ENCODE peak calls at places on chromosomes 11 and 22, in five cellular contexts. D, P, M, T and V are unnamed samples.

GRCh38 chr11:73273246-73273890 is 1.2 kb downstream of the P2RY6 start:
- DNase-seq in D (no peak), P (no peak), M (no peak), T (no peak), V (no peak)

GRCh38 chr11:70046089-70046488 is 32.0 kb upstream of the ANO1 start:
- DNase-seq in D (no peak), P (no peak), M (no peak), T (no peak), V (no peak)

GRCh38 chr22:40175571-40176105 is 2.1 kb upstream of the TNRC6B start:
- DNase-seq in D (no peak), P (no peak), M (no peak), T (no peak), V (no peak)

GRCh38 chr11:75371930-75372876 is 20.7 kb upstream of the ARRB1 start:
- DNase-seq in D (no peak), P (no peak), M (no peak), T (no peak), V (no peak)

GRCh38 chr11:124586247-124586860 is 16.6 kb downstream of the OR8A1 start:
- DNase-seq in D (peak; percentile 48), P (peak; percentile 66), M (peak; percentile 66), T (peak; percentile 66), V (peak; percentile 46)

GRCh38 chr11:104432526-104432925 is 268.6 kb upstream of the PDGFD start:
- DNase-seq in D (no peak), P (peak; percentile 51), M (no peak), T (no peak), V (no peak)

GRCh38 chr11:114673661-114674060 is 4.7 kb upstream of the NXPE2 start:
- DNase-seq in D (no peak), P (peak; percentile 45), M (no peak), T (no peak), V (no peak)

GRCh38 chr11:58579192-58580129 is 598 bp downstream of the ZFP91 start:
- DNase-seq in D (peak; percentile 78), P (peak; percentile 93), M (peak; percentile 91), T (peak; percentile 89), V (peak; percentile 87)

GRCh38 chr11:72569966-72570892 is 104.0 kb downstream of the PDE2A start:
- DNase-seq in D (no peak), P (no peak), M (peak; percentile 66), T (no peak), V (peak; percentile 19)

GRCh38 chr22:20248461-20248959 is 19.6 kb downstream of the RTN4R start:
- DNase-seq in D (no peak), P (no peak), M (no peak), T (no peak), V (no peak)

GRCh38 chr22:43412808-43413785 is 1.3 kb downstream of the MPPED1 start:
- DNase-seq in D (peak; percentile 67), P (no peak), M (no peak), T (no peak), V (no peak)

GRCh38 chr11:74487875-74488274 is 5.6 kb downstream of the LIPT2 start:
- DNase-seq in D (no peak), P (peak; percentile 58), M (no peak), T (no peak), V (peak; percentile 46)

GRCh38 chr22:36443198-36443770 is 38.2 kb downstream of the TXN2 start:
- DNase-seq in D (no peak), P (peak; percentile 85), M (no peak), T (no peak), V (no peak)

GRCh38 chr11:76209956-76210885 is 3.9 kb upstream of the WNT11 start:
- DNase-seq in D (peak; percentile 51), P (peak; percentile 38), M (peak; percentile 74), T (peak; percentile 62), V (no peak)

GRCh38 chr11:36041988-36042606 is 98.2 kb downstream of the LDLRAD3 start:
- DNase-seq in D (no peak), P (no peak), M (no peak), T (no peak), V (no peak)

GRCh38 chr11:92769125-92769524 is 200.3 kb upstream of the MTNR1B start:
- DNase-seq in D (no peak), P (peak; percentile 13), M (no peak), T (no peak), V (no peak)

GRCh38 chr11:66637557-66638176 is 836 bp upstream of the RBM4 start:
- DNase-seq in D (peak; percentile 20), P (no peak), M (peak; percentile 46), T (no peak), V (no peak)
- H3K4ac ChIP-seq in D (no peak overlapping the region), P (no peak overlapping the region), M (peak overlapping the region; percentile 91), T (peak overlapping the region; percentile 72), V (no peak overlapping the region)

DNA sequence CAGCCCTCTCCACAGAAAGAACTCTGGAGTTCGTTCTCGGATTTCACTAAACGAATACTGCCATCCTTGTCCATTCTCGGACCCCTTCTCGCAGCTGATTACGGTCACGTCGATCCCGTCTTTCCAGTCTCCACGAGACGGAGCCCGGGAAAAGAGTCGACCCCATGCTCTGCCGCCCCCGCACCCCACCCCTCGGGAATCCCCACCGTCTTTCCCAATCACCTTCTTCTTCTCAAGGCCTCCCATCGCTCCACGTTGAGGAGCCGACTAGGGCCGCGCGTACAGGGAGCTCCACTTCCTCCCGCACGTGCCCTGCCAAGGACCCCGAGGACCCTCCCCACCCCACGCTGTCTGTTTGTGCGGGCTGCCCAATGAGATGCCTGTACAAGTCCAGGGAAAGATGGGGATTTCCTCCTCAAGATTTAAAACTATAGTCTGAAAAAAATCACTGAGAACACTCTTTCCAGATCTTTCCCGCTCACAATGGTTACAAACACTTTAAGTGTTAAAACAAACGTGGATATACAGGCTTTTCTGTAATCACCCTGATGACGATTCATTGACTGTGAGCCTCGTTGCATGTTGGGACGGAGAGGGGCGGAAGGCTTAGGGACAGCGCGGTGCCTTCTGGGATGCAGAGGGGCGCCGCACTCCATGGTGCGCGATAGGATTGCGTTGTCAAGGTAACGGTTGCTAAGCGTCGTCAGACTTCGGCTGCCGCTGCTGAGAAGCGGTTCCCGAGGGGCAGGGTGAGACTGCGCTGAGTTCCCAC is at the start of gene PES1:
- DNase-seq in D (peak; percentile 98), P (peak; percentile 100), M (peak; percentile 99), T (peak; percentile 92), V (peak; percentile 98)
- H3K4ac ChIP-seq in D (no peak within 1 kb of the TSS), P (no peak within 1 kb of the TSS), M (peak within 1 kb of the TSS; percentile 67), T (peak within 1 kb of the TSS; percentile 7), V (no peak within 1 kb of the TSS)

GRCh38 chr11:6473481-6474422 is at the start of gene TRIM3:
- DNase-seq in D (peak; percentile 85), P (peak; percentile 90), M (peak; percentile 80), T (peak; percentile 88), V (peak; percentile 94)
- H3K4ac ChIP-seq in D (no peak within 1 kb of the TSS), P (no peak within 1 kb of the TSS), M (peak within 1 kb of the TSS; percentile 74), T (no peak within 1 kb of the TSS), V (no peak within 1 kb of the TSS)

GRCh38 chr11:1883342-1884122 is 8.2 kb downstream of the PRR33 start:
- DNase-seq in D (no peak), P (no peak), M (no peak), T (no peak), V (peak; percentile 19)

GRCh38 chr11:1882265-1883238 is 9.1 kb downstream of the PRR33 start:
- DNase-seq in D (peak; percentile 82), P (peak; percentile 77), M (peak; percentile 41), T (peak; percentile 94), V (peak; percentile 90)

GRCh38 chr11:1880746-1881441 is 10.8 kb downstream of the PRR33 start:
- DNase-seq in D (no peak), P (no peak), M (no peak), T (no peak), V (no peak)

GRCh38 chr11:1879941-1880720 is 11.6 kb downstream of the PRR33 start:
- DNase-seq in D (no peak), P (no peak), M (no peak), T (no peak), V (no peak)

GRCh38 chr11:1881442-1882264 is 10.0 kb downstream of the PRR33 start:
- DNase-seq in D (no peak), P (no peak), M (no peak), T (no peak), V (peak; percentile 24)
- H3K4ac ChIP-seq in D (peak overlapping the region; percentile 89), P (no peak overlapping the region), M (no peak overlapping the region), T (no peak overlapping the region), V (no peak overlapping the region)